ENCODE peak calls at places on chromosomes 1 and 21, in four cellular contexts. W is WTC11, I is K562, S is HepG2. X is an unnamed sample.

GRCh38 chr1:228781161-228781771 is 46.0 kb downstream of the RHOU start:
- DNase-seq in W (no peak), I (no peak), S (no peak), X (peak; percentile 80)

GRCh38 chr1:54919367-54920359 is 32.7 kb upstream of the DHCR24 start:
- DNase-seq in W (no peak), I (no peak), S (peak; percentile 72), X (no peak)

GRCh38 chr1:231818342-231818741 is 191.8 kb downstream of the DISC1 start:
- DNase-seq in W (no peak), I (no peak), S (no peak), X (no peak)

GRCh38 chr1:6037338-6037762 is 8.3 kb upstream of the KCNAB2 start:
- DNase-seq in W (no peak), I (no peak), S (no peak), X (no peak)

GRCh38 chr1:150288382-150288781 is 5.3 kb upstream of the MRPS21 start:
- DNase-seq in W (no peak), I (no peak), S (no peak), X (no peak)

GRCh38 chr1:177082855-177083741 is 81.4 kb downstream of the ASTN1 start:
- DNase-seq in W (no peak), I (no peak), S (no peak), X (no peak)

GRCh38 chr1:205072881-205073280 is 11.4 kb downstream of the TMEM81 start:
- DNase-seq in W (no peak), I (peak; percentile 33), S (no peak), X (no peak)

GRCh38 chr1:152817309-152817708 is 5.5 kb downstream of the LCE1B start:
- DNase-seq in W (no peak), I (no peak), S (no peak), X (no peak)

GRCh38 chr1:33719771-33720670 is 143.9 kb upstream of the HMGB4 start:
- DNase-seq in W (no peak), I (no peak), S (no peak), X (no peak)

GRCh38 chr1:200240655-200241054 is 169.2 kb downstream of the ZNF281 start:
- DNase-seq in W (no peak), I (no peak), S (no peak), X (no peak)

GRCh38 chr21:30408782-30409494 is 13.1 kb downstream of the KRTAP13-1 start:
- DNase-seq in W (peak; percentile 84), I (peak; percentile 9), S (peak; percentile 14), X (peak; percentile 69)

GRCh38 chr21:43317254-43317748 is 109.6 kb downstream of the SIK1 start:
- DNase-seq in W (no peak), I (no peak), S (no peak), X (no peak)

DNA sequence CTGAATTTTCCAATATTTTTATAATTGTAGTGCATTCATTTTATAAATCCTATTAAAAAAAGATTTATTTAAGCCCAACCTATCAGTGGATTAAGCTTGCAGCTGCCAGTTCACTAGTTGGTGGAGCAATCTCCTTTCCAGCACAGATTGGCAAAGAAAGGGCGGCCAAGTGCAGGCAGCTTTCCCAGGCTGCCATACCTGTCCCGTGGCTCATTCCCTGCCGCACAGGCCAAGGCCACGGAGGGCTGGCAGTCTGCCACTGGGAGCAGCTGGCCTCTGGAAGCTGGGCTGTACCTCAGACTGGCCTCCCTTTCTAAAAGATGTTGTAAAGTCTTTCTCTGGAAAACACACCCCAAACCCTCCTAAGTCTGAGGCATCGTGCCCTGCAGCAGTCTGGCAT is 74.2 kb downstream of the SIM2 start:
- DNase-seq in W (no peak), I (no peak), S (peak; percentile 55), X (no peak)
- TF ChIP-seq SP1 in W (no peak), I (no peak), S (no peak), X (no peak)

DNA sequence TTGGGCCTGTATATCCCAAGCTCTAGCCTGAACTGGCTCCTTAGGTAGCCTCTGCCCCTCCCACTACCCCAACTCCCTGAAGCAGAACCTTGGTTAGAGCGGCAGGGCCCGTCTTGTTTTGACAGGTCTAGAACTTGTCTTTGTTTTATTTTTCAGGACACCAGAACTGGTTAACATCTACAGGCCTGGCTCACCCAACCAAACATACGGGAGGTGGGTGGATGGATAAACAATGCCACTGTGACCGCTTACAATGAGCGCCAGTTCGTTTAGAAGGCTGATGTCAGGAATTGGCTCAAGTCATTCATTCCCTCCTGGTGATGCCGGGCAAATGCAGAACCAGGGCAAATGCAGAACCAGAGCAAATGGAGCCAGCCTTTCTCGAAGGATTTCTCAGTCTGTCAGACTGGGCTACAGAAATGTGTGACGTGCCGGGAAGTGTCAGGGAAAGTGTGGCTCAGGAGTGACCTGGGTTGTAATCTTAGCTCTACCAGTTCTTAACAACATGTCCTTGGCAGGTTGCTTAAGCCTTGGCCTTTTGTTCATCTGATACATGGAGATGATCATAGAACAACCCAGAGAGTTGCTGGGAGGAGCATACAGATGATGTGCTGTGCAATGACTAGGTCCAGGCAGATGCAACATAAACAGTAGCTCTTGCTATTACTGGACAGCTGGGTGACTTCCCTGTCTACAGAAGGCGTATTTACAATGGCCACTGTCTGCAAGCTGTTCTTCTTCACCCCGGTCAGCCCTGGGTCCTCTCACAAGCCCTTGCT is 30.5 kb upstream of the BTG2 start:
- DNase-seq in W (no peak), I (no peak), S (no peak), X (no peak)
- TF ChIP-seq ELF4 in W (no peak), I (no peak), S (no peak), X (no peak)

GRCh38 chr1:47843059-47843458 is 154.1 kb downstream of the TRABD2B start:
- DNase-seq in W (no peak), I (no peak), S (no peak), X (no peak)
- TF ChIP-seq SP1 in W (no peak), I (no peak), S (no peak), X (no peak)

GRCh38 chr1:12003762-12004161 is 15.5 kb upstream of the MIIP start:
- DNase-seq in W (no peak), I (no peak), S (no peak), X (no peak)
- TF ChIP-seq ELF4 in W (no peak), I (no peak), S (no peak), X (no peak)

DNA sequence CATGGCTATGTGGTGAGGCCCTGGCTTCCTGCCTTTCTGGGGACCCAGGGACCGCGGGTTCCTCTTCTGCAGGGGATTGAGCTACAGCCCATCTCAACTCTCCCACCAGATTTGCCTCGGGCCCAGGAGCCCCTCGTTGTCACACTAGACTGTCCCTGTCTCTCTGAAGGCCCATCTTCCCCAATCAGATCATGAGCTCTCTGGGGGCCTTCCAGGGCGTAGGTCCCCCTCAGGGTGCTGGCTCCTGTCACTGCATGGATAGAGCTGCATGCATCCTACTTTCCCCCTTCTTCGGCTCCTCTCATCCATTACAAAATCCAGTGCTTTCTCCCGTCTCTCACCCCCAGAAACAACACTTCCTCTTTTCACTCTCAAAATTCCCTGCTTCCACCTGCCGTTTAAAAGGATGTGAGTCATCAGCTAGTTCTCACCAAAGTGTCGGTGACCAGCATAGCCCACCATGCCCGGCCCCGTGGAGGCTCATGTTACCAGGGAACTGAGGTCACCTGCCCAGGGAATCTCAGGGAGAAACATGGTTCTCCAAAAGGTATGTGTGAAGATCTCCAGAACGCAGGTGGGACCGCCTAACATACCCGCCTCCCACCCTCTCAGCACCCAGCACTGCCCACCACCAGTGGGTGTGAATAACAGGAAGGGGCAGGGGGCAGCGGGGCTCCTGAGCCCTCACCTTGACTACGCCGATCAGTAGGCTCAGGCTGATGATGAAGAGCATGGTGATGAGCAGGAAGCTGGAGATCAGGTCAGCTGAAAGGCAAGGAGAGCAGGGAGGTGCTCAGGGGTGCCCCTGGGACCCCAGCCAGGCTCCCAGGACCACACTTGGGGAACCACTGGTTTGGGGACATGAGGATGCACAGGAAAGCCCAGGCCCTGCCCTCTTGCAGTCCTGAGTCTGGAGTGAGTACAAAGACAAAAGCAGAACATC is 16.4 kb downstream of the LAPTM5 start:
- DNase-seq in W (no peak), I (no peak), S (no peak), X (no peak)
- TF ChIP-seq SP1 in W (no peak), I (no peak), S (no peak), X (no peak)

GRCh38 chr1:35278886-35279554 is 10.5 kb downstream of the ZMYM4 start:
- DNase-seq in W (no peak), I (peak; percentile 79), S (no peak), X (no peak)

GRCh38 chr1:35282172-35282571 is 13.7 kb downstream of the ZMYM4 start:
- DNase-seq in W (no peak), I (no peak), S (no peak), X (no peak)

GRCh38 chr1:35281565-35281964 is 13.1 kb downstream of the ZMYM4 start:
- DNase-seq in W (no peak), I (no peak), S (no peak), X (no peak)

GRCh38 chr1:35279555-35279904 is 11.0 kb downstream of the ZMYM4 start:
- DNase-seq in W (no peak), I (no peak), S (no peak), X (no peak)

GRCh38 chr1:35280006-35280405 is 11.5 kb downstream of the ZMYM4 start:
- DNase-seq in W (no peak), I (no peak), S (no peak), X (no peak)
- TF ChIP-seq ELF4 in W (no peak), I (peak; percentile 93), S (no peak), X (no peak)

GRCh38 chr21:41884501-41885030 is 5.4 kb upstream of the PRDM15 start:
- DNase-seq in W (no peak), I (no peak), S (no peak), X (no peak)
- TF ChIP-seq SP1 in W (no peak), I (no peak), S (no peak), X (no peak)

GRCh38 chr1:30302808-30303310 is 420.5 kb downstream of the MATN1 start:
- DNase-seq in W (no peak), I (no peak), S (no peak), X (no peak)
- TF ChIP-seq ELF4 in W (no peak), I (no peak), S (no peak), X (no peak)

X was measured in HEK293T.